ENCODE peak calls at places on chromosomes 6 and 20, in seven cellular contexts. C, Z, F, Q, S, H and M are unnamed samples.

GRCh38 chr20:12860619-12861247 is 148.0 kb upstream of the SPTLC3 start:
- ATAC-seq in C (no peak), Z (no peak), H (peak; percentile 85), F (no peak), Q (no peak), S (peak; percentile 19), M (no peak)

GRCh38 chr6:148629197-148629909 is 117.5 kb upstream of the UST start:
- ATAC-seq in S (peak; percentile 73), Z (peak; percentile 60), H (no peak), F (no peak), C (peak; percentile 82), Q (peak; percentile 62), M (no peak)

GRCh38 chr6:108902389-108902792 is 54.2 kb downstream of the ARMC2 start:
- ATAC-seq in Q (no peak), C (no peak), S (peak; percentile 52), H (no peak), F (no peak), Z (no peak), M (no peak)

GRCh38 chr6:54655162-54655561 is 191.4 kb upstream of the FAM83B start:
- ATAC-seq in S (no peak), C (no peak), Q (no peak), H (peak; percentile 53), F (no peak), Z (no peak), M (no peak)

GRCh38 chr6:49519660-49520059 is 19.9 kb downstream of the GLYATL3 start:
- ATAC-seq in Z (no peak), C (no peak), H (no peak), F (no peak), Q (no peak), S (no peak), M (no peak)

GRCh38 chr6:36769161-36769675 is 70.0 kb downstream of the CPNE5 start:
- ATAC-seq in F (no peak), H (no peak), Z (no peak), C (no peak), S (no peak), Q (no peak), M (no peak)

GRCh38 chr20:56003966-56004365 is 1.4 kb downstream of the CBLN4 start:
- ATAC-seq in Z (peak; percentile 65), H (peak; percentile 87), C (peak; percentile 68), S (peak; percentile 78), Q (no peak), F (no peak), M (no peak)

GRCh38 chr6:18515767-18516166 is 128.6 kb downstream of the RNF144B start:
- ATAC-seq in F (no peak), Q (no peak), Z (no peak), S (no peak), H (no peak), C (no peak), M (no peak)